ENCODE peak calls at places on chromosomes 1 and 21, in four cellular contexts. X is IMR-90, G is H9, D is mesenchymal stem cell. N is an unnamed sample.

GRCh38 chr1:84089470-84090261 is 54.4 kb upstream of the PRKACB start:
- DNase-seq in D (peak), X (peak), G (no peak), N (no peak)

GRCh38 chr1:14957375-14957774 is 196.2 kb upstream of the TMEM51 start:
- DNase-seq in G (no peak), D (no peak), X (no peak), N (no peak)

GRCh38 chr21:45262616-45263015 is 25.1 kb downstream of the POFUT2 start:
- DNase-seq in X (no peak), G (peak), D (no peak), N (peak)

GRCh38 chr21:21463456-21463855 is 465.2 kb downstream of the NCAM2 start:
- DNase-seq in D (no peak), G (no peak), X (no peak), N (no peak)

GRCh38 chr1:6099787-6100765 is 54.4 kb downstream of the KCNAB2 start:
- DNase-seq in G (no peak), X (no peak), D (no peak), N (no peak)

GRCh38 chr1:25818569-25818968 is 1.2 kb upstream of the MTFR1L start:
- DNase-seq in D (no peak), G (no peak), X (no peak), N (no peak)

GRCh38 chr1:203440780-203441179 is 34.8 kb upstream of the PRELP start:
- DNase-seq in G (peak), X (peak), D (peak), N (no peak)

GRCh38 chr1:47805826-47806450 is 191.2 kb downstream of the TRABD2B start:
- DNase-seq in X (no peak), D (no peak), G (no peak), N (no peak)

GRCh38 chr1:210104103-210104502 is 128.5 kb upstream of the SERTAD4 start:
- DNase-seq in D (no peak), G (no peak), X (no peak), N (no peak)

GRCh38 chr1:205230965-205231364 is 3.2 kb downstream of the TMCC2 start:
- DNase-seq in D (no peak), X (no peak), G (no peak), N (no peak)

GRCh38 chr21:33811147-33812024 is 104.2 kb downstream of the ATP5PO start:
- DNase-seq in X (no peak), D (no peak), G (no peak), N (no peak)

GRCh38 chr21:41167348-41168342 is at the start of gene BACE2:
- DNase-seq in X (peak), D (peak), G (peak), N (peak)

GRCh38 chr1:27522860-27523665 is 33.1 kb upstream of the WASF2 start:
- DNase-seq in D (peak), X (no peak), G (no peak), N (no peak)

GRCh38 chr1:101996830-101997485 is at the start of gene OLFM3:
- DNase-seq in D (peak), G (peak), X (no peak), N (peak)

GRCh38 chr1:37028981-37029617 is 5.2 kb downstream of the GRIK3 start:
- DNase-seq in D (no peak), X (no peak), G (peak), N (no peak)
- H3K9ac ChIP-seq in D (no peak), X (no peak), G (no peak), N (no peak)

GRCh38 chr1:36177589-36178463 is 21.9 kb downstream of the MAP7D1 start:
- DNase-seq in D (no peak), G (peak), X (no peak), N (no peak)
- H2AK5ac ChIP-seq in D (no peak), G (no peak), X (no peak), N (no peak)

GRCh38 chr1:53454019-53454418 is 5.2 kb upstream of the DMRTB1 start:
- DNase-seq in X (no peak), G (no peak), D (no peak), N (no peak)
- H3K4ac ChIP-seq in X (no peak), G (no peak), D (no peak), N (no peak)

GRCh38 chr1:115643636-115644035 is 1.9 kb downstream of the VANGL1 start:
- DNase-seq in G (no peak), D (no peak), X (no peak), N (no peak)

GRCh38 chr1:115643219-115643618 is 1.4 kb downstream of the VANGL1 start:
- DNase-seq in D (no peak), X (no peak), G (no peak), N (no peak)

GRCh38 chr1:115642168-115643072 is 650 bp downstream of the VANGL1 start:
- DNase-seq in D (peak), X (peak), G (peak), N (peak)

GRCh38 chr1:115641762-115642167 is at the start of gene VANGL1:
- DNase-seq in X (peak), D (peak), G (peak), N (peak)

DNA sequence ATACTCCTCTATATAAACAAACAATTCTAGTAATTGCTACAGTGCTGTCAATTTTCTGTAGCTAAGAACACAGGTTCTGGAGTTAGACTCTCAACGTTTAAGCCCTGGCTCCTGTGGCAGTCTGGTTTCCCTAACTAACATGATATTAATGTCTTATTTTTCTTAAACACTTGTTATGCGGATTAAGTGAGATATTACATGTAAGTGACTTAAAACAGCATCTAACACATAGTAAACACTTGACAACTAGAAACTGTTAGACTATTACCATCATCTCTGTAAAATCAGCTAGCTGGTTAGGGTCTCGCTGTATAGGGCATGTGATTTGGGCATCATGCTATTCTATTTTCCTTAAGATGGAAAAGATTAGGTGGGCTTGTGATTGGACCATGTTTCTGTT is 2.3 kb downstream of the VANGL1 start:
- DNase-seq in X (no peak), G (no peak), D (no peak), N (no peak)
- H3K9ac ChIP-seq in X (no peak), G (no peak), D (no peak), N (no peak)

GRCh38 chr1:67420835-67421492 is 9.2 kb downstream of the SERBP1 start:
- DNase-seq in X (no peak), D (no peak), G (no peak), N (no peak)
- H2AK5ac ChIP-seq in X (no peak), D (no peak), G (no peak), N (no peak)

GRCh38 chr1:1274931-1275431 is 1.3 kb upstream of the UBE2J2 start:
- DNase-seq in X (no peak), G (no peak), D (no peak), N (peak)
- H3K4ac ChIP-seq in X (peak), G (no peak), D (no peak), N (no peak)

DNA sequence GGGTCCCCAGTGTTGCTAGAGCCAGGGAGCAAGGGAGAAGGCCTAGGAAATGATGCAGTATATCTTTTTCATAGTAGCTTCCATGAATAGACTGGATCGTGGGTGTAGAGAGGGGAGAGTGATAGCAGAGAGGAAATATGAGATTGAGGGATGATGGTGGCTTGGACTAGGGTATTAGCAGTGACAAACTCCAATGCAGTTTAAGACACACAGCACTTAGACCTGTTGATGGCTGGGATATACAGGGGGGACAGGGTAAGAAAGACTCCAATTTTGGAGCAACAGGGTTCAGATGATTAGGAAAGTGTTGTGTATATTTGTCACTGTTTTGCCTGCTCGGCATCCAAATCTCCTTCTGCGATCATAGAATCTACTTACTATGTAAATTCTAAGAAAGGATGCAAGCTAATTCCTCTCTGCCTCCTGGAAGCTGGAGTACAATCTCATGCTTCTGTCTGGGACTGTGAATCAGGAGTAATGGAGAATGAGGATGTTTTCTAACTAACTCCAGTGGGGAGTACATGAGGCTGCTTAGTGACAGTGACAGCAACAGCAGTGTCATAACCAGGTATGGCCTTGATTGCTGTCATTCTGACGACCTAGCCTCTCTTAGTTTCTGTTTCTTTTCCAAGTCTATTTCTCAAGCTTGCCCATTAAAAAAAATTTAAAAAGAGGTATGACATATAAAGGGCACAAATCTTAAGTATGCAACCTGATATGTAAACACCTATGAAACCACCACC is 47.5 kb downstream of the SYDE2 start:
- DNase-seq in G (no peak), D (no peak), X (no peak), N (no peak)
- H3K9ac ChIP-seq in G (no peak), D (no peak), X (no peak), N (no peak)

GRCh38 chr1:160428053-160428452 is 27.7 kb downstream of the VANGL2 start:
- DNase-seq in X (no peak), D (no peak), G (no peak), N (peak)

GRCh38 chr1:160428655-160429054 is 28.3 kb downstream of the VANGL2 start:
- DNase-seq in X (peak), G (no peak), D (peak), N (peak)

GRCh38 chr1:160429702-160430535 is 29.6 kb downstream of the VANGL2 start:
- DNase-seq in G (no peak), X (no peak), D (no peak), N (no peak)

GRCh38 chr1:160427625-160428024 is 27.3 kb downstream of the VANGL2 start:
- DNase-seq in G (no peak), X (no peak), D (no peak), N (no peak)

GRCh38 chr1:160429125-160429551 is 28.8 kb downstream of the VANGL2 start:
- DNase-seq in D (no peak), X (no peak), G (no peak), N (no peak)
- H2AK5ac ChIP-seq in D (peak), X (no peak), G (no peak), N (no peak)

N was measured in trophoblast cell.